ENCODE peak calls at places on chromosome 14, in eight cellular contexts. I, Y, E, W, N, L, Q and D are unnamed samples.

GRCh38 chr14:56829151-56829550 is 18.9 kb upstream of the OTX2 start:
- DNase-seq in L (no peak), Y (no peak), N (no peak), E (no peak), I (no peak), W (no peak), Q (no peak), D (no peak)

GRCh38 chr14:56351861-56352260 is 227.7 kb upstream of the TMEM260 start:
- DNase-seq in Q (no peak), I (peak; percentile 92), E (no peak), W (peak; percentile 95), Y (peak; percentile 52), N (peak; percentile 37), L (no peak), D (no peak)

GRCh38 chr14:85280074-85280473 is 249.9 kb upstream of the FLRT2 start:
- DNase-seq in L (no peak), Y (no peak), N (no peak), Q (no peak), W (no peak), E (no peak), I (peak; percentile 3), D (no peak)

GRCh38 chr14:67357583-67358354 is 1.8 kb downstream of the ATP6V1D start:
- DNase-seq in N (no peak), Q (no peak), I (peak; percentile 30), W (peak; percentile 30), E (no peak), Y (peak; percentile 9), L (no peak), D (no peak)

GRCh38 chr14:50999726-51000125 is 55.4 kb upstream of the PYGL start:
- DNase-seq in E (no peak), Q (no peak), L (no peak), N (no peak), I (no peak), Y (peak; percentile 57), W (no peak), D (no peak)

GRCh38 chr14:37890095-37890494 is 294.7 kb downstream of the TTC6 start:
- DNase-seq in E (no peak), I (no peak), N (no peak), W (no peak), Q (no peak), Y (no peak), L (no peak), D (no peak)

GRCh38 chr14:88554458-88555286 is at the start of gene PTPN21:
- DNase-seq in W (peak; percentile 76), I (peak; percentile 64), N (peak; percentile 79), L (peak; percentile 79), Y (peak; percentile 73), E (peak; percentile 82), Q (peak; percentile 62), D (peak; percentile 68)

GRCh38 chr14:29536886-29537511 is 390.6 kb downstream of the PRKD1 start:
- DNase-seq in Q (no peak), N (peak; percentile 60), I (peak; percentile 35), E (no peak), W (peak; percentile 23), L (no peak), Y (peak; percentile 26), D (no peak)

GRCh38 chr14:28875937-28876910 is 109.6 kb downstream of the FOXG1 start:
- DNase-seq in Y (no peak), L (no peak), N (no peak), Q (no peak), W (no peak), I (no peak), E (no peak), D (no peak)

GRCh38 chr14:51283402-51283825 is 43.4 kb downstream of the TMX1 start:
- DNase-seq in Y (peak; percentile 84), N (peak; percentile 94), Q (peak; percentile 42), E (no peak), I (peak; percentile 93), W (peak; percentile 85), L (no peak), D (peak; percentile 45)

GRCh38 chr14:67285876-67286452 is 44.7 kb downstream of the PALS1 start:
- DNase-seq in Q (peak; percentile 33), N (peak; percentile 74), I (peak; percentile 64), Y (peak; percentile 45), E (no peak), L (no peak), W (peak; percentile 44), D (peak; percentile 7)

GRCh38 chr14:88682495-88683114 is 110.1 kb downstream of the EML5 start:
- DNase-seq in Y (no peak), L (no peak), W (no peak), E (no peak), Q (no peak), N (no peak), I (no peak), D (no peak)

GRCh38 chr14:31228533-31228932 is 20.9 kb upstream of the HECTD1 start:
- DNase-seq in Q (no peak), W (peak; percentile 9), I (no peak), N (peak; percentile 39), L (no peak), E (no peak), Y (no peak), D (no peak)

GRCh38 chr14:29528889-29529288 is 398.8 kb downstream of the PRKD1 start:
- DNase-seq in N (peak; percentile 4), E (no peak), I (no peak), W (peak; percentile 19), L (no peak), Y (no peak), Q (no peak), D (no peak)

GRCh38 chr14:31781578-31781977 is 220.4 kb downstream of the NUBPL start:
- DNase-seq in L (no peak), W (no peak), I (no peak), N (no peak), E (no peak), Y (peak; percentile 14), Q (no peak), D (no peak)

GRCh38 chr14:68711551-68712437 is 81.1 kb downstream of the ZFP36L1 start:
- DNase-seq in L (no peak), N (no peak), I (no peak), Q (no peak), Y (no peak), E (no peak), W (no peak), D (no peak)

GRCh38 chr14:51652168-51653095 is 722 bp downstream of the FRMD6 start:
- DNase-seq in N (no peak), W (peak; percentile 39), L (peak; percentile 32), E (peak; percentile 36), Q (peak; percentile 60), Y (no peak), I (no peak), D (no peak)

GRCh38 chr14:28297559-28297958 is 469.0 kb upstream of the FOXG1 start:
- DNase-seq in I (no peak), W (peak; percentile 63), N (peak; percentile 10), Q (no peak), E (no peak), Y (no peak), L (no peak), D (no peak)

GRCh38 chr14:76985540-76986260 is 42.8 kb downstream of the IRF2BPL start:
- DNase-seq in Q (no peak), Y (no peak), W (peak; percentile 35), L (no peak), N (no peak), E (no peak), I (peak; percentile 34), D (no peak)

GRCh38 chr14:29444805-29445204 is 482.8 kb downstream of the PRKD1 start:
- DNase-seq in Q (no peak), W (peak; percentile 17), L (no peak), N (peak; percentile 74), E (no peak), Y (no peak), I (peak; percentile 3), D (no peak)

GRCh38 chr14:100900837-100901390 is 2.6 kb downstream of the RTL1 start:
- DNase-seq in N (no peak), I (no peak), Y (peak; percentile 35), W (peak; percentile 18), E (no peak), L (peak; percentile 64), Q (peak; percentile 25), D (no peak)
- TF ChIP-seq CTCF in N (no peak), I (peak; percentile 34), Y (peak; percentile 40), W (peak; percentile 22), E (no peak), L (no peak), Q (peak; percentile 18), D (no peak)

GRCh38 chr14:100645986-100646314 is 58.7 kb upstream of the BEGAIN start:
- DNase-seq in N (no peak), E (no peak), Q (no peak), Y (no peak), I (no peak), W (no peak), L (no peak), D (no peak)
- TF ChIP-seq CTCF in N (no peak), E (peak; percentile 5), Q (no peak), Y (no peak), I (no peak), W (no peak), L (peak; percentile 14), D (no peak)

GRCh38 chr14:71932229-71932951 is at the start of gene RGS6:
- DNase-seq in L (peak; percentile 28), E (peak; percentile 34), I (no peak), W (peak; percentile 21), Q (peak; percentile 78), N (peak; percentile 8), Y (peak; percentile 35), D (peak; percentile 80)
- TF ChIP-seq CTCF in L (no peak), E (peak; percentile 60), I (no peak), W (no peak), Q (peak; percentile 73), N (no peak), Y (no peak), D (peak; percentile 37)

GRCh38 chr14:23444314-23444713 is 8.9 kb upstream of the MYH7 start:
- DNase-seq in Q (no peak), E (no peak), L (no peak), I (no peak), N (no peak), W (no peak), Y (no peak), D (no peak)

GRCh38 chr14:23443881-23444280 is 8.4 kb upstream of the MYH7 start:
- DNase-seq in I (no peak), Y (no peak), Q (no peak), W (no peak), N (no peak), E (no peak), L (no peak), D (no peak)

GRCh38 chr14:23447634-23448353 is 12.3 kb upstream of the MYH7 start:
- DNase-seq in N (no peak), E (no peak), W (no peak), Q (no peak), I (no peak), L (peak; percentile 88), Y (no peak), D (no peak)

GRCh38 chr14:23445773-23446172 is 10.3 kb upstream of the MYH7 start:
- DNase-seq in Y (no peak), L (no peak), N (no peak), I (no peak), W (no peak), Q (no peak), E (no peak), D (peak; percentile 2)

DNA sequence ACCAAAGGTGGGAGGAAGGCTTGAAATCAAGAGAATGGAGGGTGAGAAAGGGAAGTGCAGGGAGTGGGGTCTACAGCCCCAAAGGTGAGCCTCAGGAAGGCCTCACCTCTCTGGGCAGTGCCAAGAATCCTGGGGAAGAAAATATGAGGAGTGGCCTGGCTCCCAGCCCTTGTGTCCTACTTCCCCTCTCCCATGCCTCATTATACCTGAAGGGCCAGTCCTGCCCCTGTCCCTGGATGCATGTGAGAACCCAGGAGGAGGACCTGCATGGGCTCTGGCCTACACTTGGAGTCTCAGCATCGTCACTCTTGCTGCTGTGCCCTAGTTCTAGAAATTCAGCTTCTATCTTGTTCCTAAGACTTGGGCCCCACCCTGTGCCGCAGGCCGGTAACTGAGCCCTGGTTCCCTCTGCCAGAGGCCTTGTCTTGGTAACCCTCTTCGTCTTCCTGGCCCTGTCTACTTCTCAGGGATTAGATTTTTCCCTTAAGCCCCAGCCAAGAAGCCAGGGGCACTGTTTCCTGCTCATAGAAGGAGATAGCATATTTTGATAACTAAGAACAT is 10.9 kb upstream of the MYH7 start:
- DNase-seq in L (peak; percentile 59), I (no peak), Y (no peak), N (no peak), Q (no peak), W (no peak), E (no peak), D (no peak)
- TF ChIP-seq CTCF in L (peak; percentile 12), I (no peak), Y (no peak), N (no peak), Q (no peak), W (no peak), E (peak; percentile 55), D (no peak)